ENCODE peak calls at places on chromosomes 16 and 17, in seven cellular contexts. S is kidney epithelial cell; E is CD14-positive monocyte; I is CD4-positive, alpha-beta T cell; B is neural progenitor cell; N is BJ; Z is left ventricle myocardium inferior. V is an unnamed sample.

GRCh38 chr17:67689534-67690177 is 28.1 kb upstream of the NOL11 start:
- DNase-seq in S (peak; percentile 35), E (no peak), I (no peak), B (peak; percentile 75), N (peak; percentile 13), Z (no peak), V (no peak)

GRCh38 chr17:47872019-47872650 is 21.2 kb upstream of the SP6 start:
- DNase-seq in S (no peak), E (peak; percentile 30), I (no peak), B (peak; percentile 72), N (no peak), Z (no peak), V (no peak)

GRCh38 chr17:65231662-65232335 is 94.6 kb downstream of the RGS9 start:
- DNase-seq in S (peak; percentile 53), E (no peak), I (peak; percentile 15), B (peak; percentile 88), N (peak; percentile 71), Z (no peak), V (no peak)

GRCh38 chr16:72467157-72467759 is 295.3 kb upstream of the PMFBP1 start:
- DNase-seq in S (peak; percentile 2), E (no peak), I (no peak), B (peak; percentile 64), N (no peak), Z (no peak), V (no peak)

GRCh38 chr17:67194134-67194533 is 50.9 kb downstream of the HELZ start:
- DNase-seq in S (peak; percentile 47), E (no peak), I (no peak), B (no peak), N (peak; percentile 50), Z (no peak), V (no peak)

GRCh38 chr17:57955183-57955952 is at the start of gene CUEDC1:
- DNase-seq in S (no peak), E (peak; percentile 60), I (peak; percentile 68), B (peak; percentile 86), N (no peak), Z (peak; percentile 87), V (peak; percentile 60)

GRCh38 chr16:66116163-66116792 is 250.2 kb upstream of the CDH5 start:
- DNase-seq in S (no peak), E (no peak), I (no peak), B (no peak), N (no peak), Z (no peak), V (no peak)

GRCh38 chr17:38575781-38576180 is 30.0 kb downstream of the SRCIN1 start:
- DNase-seq in S (no peak), E (no peak), I (no peak), B (no peak), N (no peak), Z (no peak), V (no peak)

GRCh38 chr16:21070564-21070963 is 80.1 kb downstream of the DNAH3 start:
- DNase-seq in S (no peak), E (no peak), I (no peak), B (no peak), N (no peak), Z (no peak), V (no peak)

GRCh38 chr17:59149841-59150511 is 5.0 kb downstream of the SKA2 start:
- DNase-seq in S (no peak), E (no peak), I (no peak), B (no peak), N (no peak), Z (no peak), V (no peak)

GRCh38 chr17:29151567-29151966 is 28.6 kb downstream of the MYO18A start:
- DNase-seq in S (no peak), E (no peak), I (no peak), B (peak; percentile 38), N (no peak), Z (no peak), V (no peak)

GRCh38 chr17:28528329-28529011 is 22.3 kb downstream of the FOXN1 start:
- DNase-seq in S (no peak), E (no peak), I (no peak), B (peak; percentile 71), N (no peak), Z (no peak), V (no peak)

GRCh38 chr17:56678249-56679144 is 85.0 kb downstream of the NOG start:
- DNase-seq in S (no peak), E (no peak), I (no peak), B (peak; percentile 57), N (no peak), Z (no peak), V (no peak)

GRCh38 chr17:39926135-39926587 is 1.2 kb downstream of the ORMDL3 start:
- DNase-seq in S (no peak), E (no peak), I (no peak), B (no peak), N (no peak), Z (no peak), V (no peak)

GRCh38 chr17:81291662-81292061 is 3.4 kb downstream of the SLC38A10 start:
- DNase-seq in S (no peak), E (peak; percentile 70), I (peak; percentile 77), B (peak; percentile 71), N (no peak), Z (peak; percentile 67), V (peak; percentile 63)

GRCh38 chr17:82965371-82965770 is 114.0 kb upstream of the METRNL start:
- DNase-seq in S (no peak), E (no peak), I (no peak), B (no peak), N (no peak), Z (no peak), V (no peak)

GRCh38 chr16:55116165-55116894 is 185.7 kb downstream of the IRX5 start:
- DNase-seq in S (peak; percentile 1), E (no peak), I (no peak), B (no peak), N (peak; percentile 66), Z (no peak), V (no peak)

DNA sequence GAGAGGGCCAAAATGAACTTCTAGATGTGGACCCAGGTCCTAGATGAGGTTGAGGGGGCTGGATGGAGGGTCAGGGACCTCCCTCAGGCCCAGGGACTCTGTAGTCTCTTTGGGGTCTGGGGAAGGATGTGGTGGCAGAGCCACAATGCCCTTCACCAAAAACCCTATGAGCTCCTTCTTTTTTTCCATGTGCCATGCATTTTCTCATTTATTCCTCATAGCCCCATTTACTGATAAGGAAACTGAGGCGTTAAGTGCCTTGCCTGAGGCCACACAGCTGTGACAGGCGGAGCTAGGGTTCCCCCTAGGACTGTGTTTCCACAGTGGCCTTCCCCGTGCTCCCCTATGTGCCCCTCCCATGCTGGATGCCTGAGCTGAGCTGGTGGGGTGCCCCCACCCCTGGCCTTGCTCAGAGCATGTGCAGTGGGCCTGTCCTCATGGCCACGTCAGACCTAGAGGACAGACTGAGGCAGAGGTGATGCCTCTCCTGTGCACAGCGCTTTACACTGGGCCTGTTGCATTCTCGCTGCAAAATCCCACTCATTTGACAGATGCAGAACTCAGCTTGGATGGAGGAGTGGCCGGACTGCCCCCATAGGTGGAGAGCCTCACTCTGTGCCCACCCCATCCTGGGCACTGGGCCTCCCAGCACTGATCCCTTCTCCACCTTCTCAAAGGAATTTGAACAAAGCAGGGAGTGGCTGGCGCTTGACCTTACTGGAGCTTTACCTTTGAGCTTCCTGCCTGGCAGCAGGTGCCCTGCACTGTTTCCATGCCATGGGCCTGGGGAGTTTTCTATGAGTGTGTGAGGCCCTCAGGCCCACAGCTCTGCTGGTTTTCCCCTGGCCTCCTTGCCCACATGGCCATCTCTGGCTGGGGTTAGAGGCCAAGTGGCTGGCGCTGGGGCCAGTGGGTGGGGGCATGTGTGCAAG is 2.5 kb downstream of the MAP2K3 start:
- DNase-seq in S (no peak), E (peak; percentile 52), I (no peak), B (no peak), N (no peak), Z (no peak), V (no peak)
- TF ChIP-seq CTCF in S (no peak), E (no peak), I (no peak), B (no peak), N (no peak), Z (no peak), V (no peak)

DNA sequence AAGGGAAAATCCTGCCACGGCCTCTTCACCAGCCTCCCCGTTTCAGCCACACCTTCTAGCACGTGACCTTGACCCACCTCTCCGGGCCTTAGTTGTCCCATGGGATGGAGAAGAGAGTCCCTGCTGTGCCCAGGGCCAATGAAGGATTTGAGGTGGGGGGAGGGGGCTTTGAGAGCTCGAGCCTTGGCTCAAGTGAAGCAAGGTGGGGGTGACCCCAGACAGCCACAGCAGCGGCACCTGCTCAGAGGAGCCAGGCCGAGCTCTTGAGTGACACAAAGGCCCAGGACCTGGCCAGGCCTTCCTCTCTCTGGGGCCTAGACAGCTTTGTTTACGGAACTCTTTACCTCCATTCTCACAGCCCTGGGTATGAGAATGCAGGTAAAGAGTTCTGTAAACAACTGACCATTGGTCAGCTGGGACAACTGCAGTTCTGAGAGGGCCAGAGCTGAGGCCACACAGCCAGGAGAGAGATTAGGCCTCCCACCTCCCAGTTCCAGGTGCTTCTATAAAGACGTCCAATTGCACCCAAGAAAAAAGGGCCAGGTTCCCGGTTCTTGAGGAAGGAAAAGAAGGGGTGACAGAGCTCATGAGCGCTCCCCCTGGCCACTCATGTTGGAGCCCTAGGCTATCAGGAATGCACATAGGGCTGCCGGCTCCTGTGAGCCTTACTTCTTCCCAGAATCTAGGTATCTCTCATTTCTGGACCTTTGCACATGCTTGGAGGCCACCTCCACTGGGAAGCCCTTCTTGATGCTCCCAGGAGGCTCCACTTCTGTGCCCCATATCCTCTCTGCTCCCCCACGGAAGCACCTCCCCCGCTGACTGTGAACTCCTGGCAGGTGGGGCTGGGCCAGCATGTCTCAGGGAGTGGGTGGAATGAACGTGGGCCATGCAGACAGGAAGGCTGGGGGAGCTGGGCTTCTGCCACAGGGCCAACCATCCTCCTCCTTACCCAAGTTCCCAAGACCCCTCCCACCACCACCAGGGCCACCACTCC is 13.2 kb downstream of the CNGB1 start:
- DNase-seq in S (no peak), E (no peak), I (no peak), B (no peak), N (no peak), Z (no peak), V (no peak)
- TF ChIP-seq CTCF in S (no peak), E (no peak), I (no peak), B (no peak), N (no peak), Z (no peak), V (no peak)

GRCh38 chr17:35063514-35064223 is at the start of gene RFFL:
- DNase-seq in S (peak; percentile 99), E (peak; percentile 94), I (peak; percentile 80), B (peak; percentile 83), N (peak; percentile 92), Z (peak; percentile 76), V (peak; percentile 78)
- TF ChIP-seq CTCF in S (peak; percentile 25), E (no peak), I (peak; percentile 63), B (no peak), N (peak; percentile 16), Z (peak; percentile 31), V (no peak)

GRCh38 chr16:10831899-10832886 is 13.6 kb upstream of the TVP23A start:
- DNase-seq in S (no peak), E (no peak), I (no peak), B (no peak), N (no peak), Z (no peak), V (no peak)

GRCh38 chr16:10833271-10833670 is 14.7 kb upstream of the TVP23A start:
- DNase-seq in S (no peak), E (no peak), I (no peak), B (no peak), N (no peak), Z (no peak), V (no peak)

GRCh38 chr16:10835281-10835931 is 16.8 kb upstream of the TVP23A start:
- DNase-seq in S (no peak), E (no peak), I (no peak), B (no peak), N (no peak), Z (no peak), V (no peak)

GRCh38 chr16:10834766-10835165 is 16.2 kb upstream of the TVP23A start:
- DNase-seq in S (no peak), E (no peak), I (no peak), B (no peak), N (no peak), Z (no peak), V (no peak)

GRCh38 chr16:10834130-10834529 is 15.5 kb upstream of the TVP23A start:
- DNase-seq in S (no peak), E (no peak), I (no peak), B (no peak), N (no peak), Z (no peak), V (no peak)
- TF ChIP-seq CTCF in S (no peak), E (no peak), I (no peak), B (no peak), N (no peak), Z (no peak), V (no peak)